ENCODE peak calls at places on chromosomes 2 and 18, in four cellular contexts. Z is lower lobe of right lung, I is cardiac muscle cell, O is sigmoid colon. L is an unnamed sample.

GRCh38 chr2:68698567-68699377 is 35.8 kb upstream of the ARHGAP25 start:
- DNase-seq in I (no peak), Z (no peak), O (no peak), L (no peak)

GRCh38 chr2:42051168-42052125 is 3.6 kb downstream of the PKDCC start:
- DNase-seq in O (peak; percentile 69), Z (no peak), I (peak; percentile 46), L (no peak)

GRCh38 chr2:145413261-145413660 is 893.3 kb upstream of the ZEB2 start:
- DNase-seq in Z (no peak), O (no peak), I (no peak), L (no peak)

GRCh38 chr2:98389248-98389605 is 43.0 kb downstream of the CNGA3 start:
- DNase-seq in Z (no peak), O (no peak), I (no peak), L (no peak)

GRCh38 chr2:76642122-76642521 is 880.1 kb downstream of the LRRTM4 start:
- DNase-seq in Z (no peak), O (no peak), I (no peak), L (no peak)

GRCh38 chr2:128279786-128280701 is 38.6 kb downstream of the HS6ST1 start:
- DNase-seq in O (peak; percentile 66), Z (peak; percentile 47), I (no peak), L (peak; percentile 79)

GRCh38 chr2:238582159-238582558 is 155.4 kb downstream of the ASB1 start:
- DNase-seq in I (no peak), Z (no peak), O (no peak), L (no peak)

GRCh38 chr2:162244559-162245031 is 1.4 kb upstream of the FAP start:
- DNase-seq in O (peak; percentile 78), I (peak; percentile 90), Z (peak; percentile 52), L (peak; percentile 67)

GRCh38 chr2:188785515-188785914 is 188.7 kb upstream of the COL3A1 start:
- DNase-seq in I (peak; percentile 53), Z (no peak), O (no peak), L (no peak)

GRCh38 chr18:21100141-21100540 is 11.5 kb downstream of the ROCK1 start:
- DNase-seq in Z (no peak), I (peak; percentile 56), O (no peak), L (no peak)

DNA sequence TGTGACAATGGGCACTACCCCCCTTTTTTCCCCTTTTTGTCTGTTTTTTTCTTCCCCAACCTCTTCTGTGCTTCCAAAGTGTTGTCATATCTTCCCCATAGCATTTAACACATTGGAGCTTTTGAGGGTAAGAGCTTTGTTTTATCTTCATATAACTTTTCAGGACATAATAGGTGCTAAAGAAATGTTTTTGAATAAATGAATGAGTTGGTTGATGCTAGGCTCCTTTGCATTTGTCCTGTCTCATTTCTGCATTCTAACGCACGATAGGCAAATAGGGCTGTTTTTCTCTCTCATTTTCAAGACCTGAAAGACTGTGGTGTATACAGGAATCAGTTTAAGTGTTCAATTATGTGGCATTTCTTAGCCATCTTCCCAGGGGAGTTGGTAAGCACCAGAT is 832 bp upstream of the COPS7B start:
- DNase-seq in Z (no peak), I (no peak), O (no peak), L (no peak)
- H3K4me3 ChIP-seq in Z (no peak overlapping the region), I (peak overlapping the region; percentile 68), O (no peak overlapping the region), L (no peak overlapping the region)

GRCh38 chr2:13052547-13052946 is 335.8 kb downstream of the TRIB2 start:
- DNase-seq in I (no peak), Z (no peak), O (no peak), L (no peak)

GRCh38 chr2:13050764-13051163 is 334.0 kb downstream of the TRIB2 start:
- DNase-seq in I (peak; percentile 38), Z (no peak), O (no peak), L (no peak)

DNA sequence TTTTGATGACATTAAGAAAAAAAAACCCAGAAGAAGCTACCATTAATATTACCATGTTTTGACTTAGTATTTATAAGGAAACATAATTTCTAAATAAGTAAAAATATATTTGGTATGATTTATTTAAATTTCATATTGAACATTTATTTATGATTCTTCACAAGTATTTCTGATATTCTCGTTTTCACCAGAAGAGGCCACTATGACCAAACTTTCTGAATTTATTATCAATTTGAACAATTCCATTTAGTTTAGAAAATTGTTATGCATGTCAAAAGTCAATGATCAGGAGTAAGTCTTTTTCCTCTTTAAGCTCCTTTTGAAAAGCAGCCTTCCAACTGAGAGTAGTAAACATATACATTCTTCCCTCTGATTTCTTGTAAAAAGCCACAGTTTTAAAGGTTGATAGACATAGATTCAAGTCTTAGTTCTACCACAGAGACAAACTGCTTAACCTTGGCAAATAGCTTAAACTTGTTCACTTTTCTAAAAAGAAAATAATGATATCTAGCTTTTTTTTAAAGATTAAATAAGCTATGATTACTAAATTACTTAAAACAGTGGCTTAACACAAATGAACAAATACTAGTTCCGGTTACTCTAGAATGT is 329.9 kb downstream of the TRIB2 start:
- DNase-seq in I (peak; percentile 36), Z (no peak), O (no peak), L (no peak)
- TF ChIP-seq CTCF in I (peak; percentile 38), Z (peak; percentile 21), O (no peak), L (no peak)

GRCh38 chr2:160220001-160220400 is 19.9 kb upstream of the ITGB6 start:
- DNase-seq in O (no peak), Z (no peak), I (no peak), L (no peak)
- H3K27ac ChIP-seq in O (no peak overlapping the region), Z (peak overlapping the region; percentile 82), I (no peak overlapping the region), L (peak overlapping the region; percentile 66)

GRCh38 chr2:152051373-152051893 is 47.4 kb downstream of the CACNB4 start:
- DNase-seq in O (no peak), I (no peak), Z (no peak), L (no peak)
- H3K4me3 ChIP-seq in O (no peak overlapping the region), I (no peak overlapping the region), Z (no peak overlapping the region), L (no peak overlapping the region)

GRCh38 chr2:219388127-219388844 is 574 bp upstream of the DNPEP start:
- DNase-seq in I (peak; percentile 99), Z (peak; percentile 99), O (peak; percentile 100), L (peak; percentile 100)
- TF ChIP-seq CTCF in I (peak; percentile 55), Z (peak; percentile 71), O (peak; percentile 35), L (peak; percentile 56)

L was measured in left lung.